ENCODE peak calls at places on chromosomes 6 and 20, in eight cellular contexts. J, W, O, S, Y, V, T and C are unnamed samples.

GRCh38 chr20:34948030-34948429 is 7.6 kb downstream of the GSS start:
- DNase-seq in V (no peak), O (no peak), S (no peak), Y (peak), J (no peak), T (peak), W (no peak), C (peak)

GRCh38 chr6:21508753-21509152 is 84.8 kb upstream of the SOX4 start:
- DNase-seq in W (no peak), V (no peak), J (no peak), T (no peak), O (no peak), Y (no peak), S (no peak), C (no peak)

GRCh38 chr6:41286544-41287346 is at the start of gene TREM1:
- DNase-seq in O (no peak), J (no peak), W (peak), V (peak), Y (peak), T (peak), S (peak), C (no peak)

GRCh38 chr6:102571236-102571908 is 1177.9 kb downstream of the GRIK2 start:
- DNase-seq in O (no peak), S (no peak), Y (no peak), V (no peak), T (no peak), J (no peak), W (no peak), C (no peak)

GRCh38 chr6:170173416-170173990 is 117.4 kb downstream of the DLL1 start:
- DNase-seq in V (peak), Y (no peak), T (no peak), S (peak), W (peak), J (peak), O (peak), C (no peak)

GRCh38 chr6:14664112-14664592 is 546.6 kb downstream of the CD83 start:
- DNase-seq in J (no peak), W (peak), Y (no peak), T (no peak), O (no peak), S (no peak), V (no peak), C (no peak)

GRCh38 chr20:5822569-5822968 is 72.4 kb downstream of the SHLD1 start:
- DNase-seq in S (no peak), Y (no peak), O (no peak), V (no peak), J (no peak), T (no peak), W (no peak), C (no peak)

GRCh38 chr6:39228111-39228971 is 934 bp downstream of the KCNK5 start:
- DNase-seq in V (no peak), O (no peak), Y (no peak), T (no peak), W (peak), J (no peak), S (no peak), C (no peak)

GRCh38 chr6:37209461-37210205 is 39.7 kb downstream of the PIM1 start:
- DNase-seq in V (no peak), Y (no peak), T (no peak), O (peak), W (no peak), S (no peak), J (no peak), C (no peak)
- H3K4me3 ChIP-seq in V (no peak), Y (no peak), T (no peak), O (no peak), W (no peak), S (no peak), J (no peak), C (no peak)

GRCh38 chr6:106513813-106514212 is 115.5 kb downstream of the RTN4IP1 start:
- DNase-seq in Y (peak), W (no peak), V (no peak), S (no peak), O (peak), T (no peak), J (no peak), C (no peak)
- H3K4me3 ChIP-seq in Y (peak), W (peak), V (no peak), S (no peak), O (peak), T (peak), J (peak), C (peak)

DNA sequence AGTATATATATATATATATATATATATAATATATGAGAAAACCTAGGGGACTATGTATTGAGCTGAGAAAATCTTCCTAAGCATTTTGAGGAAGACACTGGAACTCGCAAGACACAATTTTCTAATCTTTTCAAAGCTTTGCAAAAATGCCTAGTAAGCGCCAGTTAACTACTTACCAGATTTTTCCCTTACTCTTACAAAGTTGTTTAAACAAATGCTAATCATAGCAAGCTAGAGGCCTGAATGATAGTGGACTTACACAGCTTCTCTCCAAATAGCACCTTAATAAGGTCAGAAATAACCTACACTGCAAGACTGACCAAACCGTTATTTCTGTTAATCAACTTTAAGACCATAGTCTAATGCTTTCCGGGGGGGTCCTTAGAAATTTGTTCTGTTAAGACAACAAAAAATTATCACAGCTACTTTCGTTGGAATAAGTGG is 56.1 kb upstream of the HFE start:
- DNase-seq in J (no peak), V (no peak), O (no peak), Y (no peak), S (no peak), W (no peak), T (no peak), C (no peak)
- H3K4me3 ChIP-seq in J (peak), V (peak), O (peak), Y (peak), S (no peak), W (no peak), T (peak), C (peak)

GRCh38 chr6:26065952-26066380 is 21.3 kb upstream of the HFE start:
- DNase-seq in V (no peak), W (no peak), Y (peak), J (no peak), S (peak), O (peak), T (no peak), C (no peak)
- H3K4me3 ChIP-seq in V (no peak), W (no peak), Y (no peak), J (no peak), S (no peak), O (no peak), T (no peak), C (no peak)

GRCh38 chr6:26319405-26320128 is 45.4 kb upstream of the BTN3A2 start:
- DNase-seq in T (no peak), V (peak), W (no peak), J (no peak), Y (no peak), S (no peak), O (no peak), C (no peak)
- H3K4me3 ChIP-seq in T (no peak), V (peak), W (no peak), J (no peak), Y (no peak), S (no peak), O (no peak), C (no peak)

GRCh38 chr6:163532526-163533078 is 118.1 kb downstream of the QKI start:
- DNase-seq in S (no peak), J (no peak), V (no peak), T (no peak), O (no peak), Y (no peak), W (no peak), C (no peak)

GRCh38 chr6:163531122-163531521 is 116.6 kb downstream of the QKI start:
- DNase-seq in O (no peak), W (no peak), T (no peak), J (no peak), Y (no peak), S (no peak), V (no peak), C (no peak)

GRCh38 chr6:163533443-163533842 is 118.9 kb downstream of the QKI start:
- DNase-seq in W (no peak), V (no peak), J (no peak), Y (peak), T (peak), S (no peak), O (no peak), C (peak)

GRCh38 chr6:163529605-163530004 is 115.1 kb downstream of the QKI start:
- DNase-seq in V (no peak), Y (peak), O (no peak), J (no peak), T (peak), S (no peak), W (no peak), C (peak)

DNA sequence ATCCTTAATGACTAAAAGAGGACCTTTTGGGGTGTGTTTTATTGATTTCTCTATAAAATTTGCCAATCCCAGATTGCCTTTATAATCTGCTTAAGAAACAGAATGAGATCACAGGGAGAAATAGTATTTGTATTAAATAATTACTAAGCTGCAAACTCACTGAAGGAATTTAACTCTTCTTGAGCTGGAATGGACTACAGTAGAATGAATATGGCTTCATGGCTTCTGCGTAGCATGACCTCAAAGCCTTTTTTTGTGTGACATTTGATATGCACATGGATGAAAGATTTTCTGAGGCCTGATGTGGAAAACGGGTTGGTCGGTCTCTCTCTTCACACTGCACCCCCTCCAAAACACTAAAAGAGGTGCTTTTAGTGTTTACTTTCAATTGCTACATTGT is 115.9 kb downstream of the QKI start:
- DNase-seq in Y (no peak), V (no peak), W (no peak), S (no peak), J (no peak), T (no peak), O (no peak), C (no peak)
- H3K4me3 ChIP-seq in Y (no peak), V (no peak), W (no peak), S (no peak), J (no peak), T (no peak), O (no peak), C (no peak)

DNA sequence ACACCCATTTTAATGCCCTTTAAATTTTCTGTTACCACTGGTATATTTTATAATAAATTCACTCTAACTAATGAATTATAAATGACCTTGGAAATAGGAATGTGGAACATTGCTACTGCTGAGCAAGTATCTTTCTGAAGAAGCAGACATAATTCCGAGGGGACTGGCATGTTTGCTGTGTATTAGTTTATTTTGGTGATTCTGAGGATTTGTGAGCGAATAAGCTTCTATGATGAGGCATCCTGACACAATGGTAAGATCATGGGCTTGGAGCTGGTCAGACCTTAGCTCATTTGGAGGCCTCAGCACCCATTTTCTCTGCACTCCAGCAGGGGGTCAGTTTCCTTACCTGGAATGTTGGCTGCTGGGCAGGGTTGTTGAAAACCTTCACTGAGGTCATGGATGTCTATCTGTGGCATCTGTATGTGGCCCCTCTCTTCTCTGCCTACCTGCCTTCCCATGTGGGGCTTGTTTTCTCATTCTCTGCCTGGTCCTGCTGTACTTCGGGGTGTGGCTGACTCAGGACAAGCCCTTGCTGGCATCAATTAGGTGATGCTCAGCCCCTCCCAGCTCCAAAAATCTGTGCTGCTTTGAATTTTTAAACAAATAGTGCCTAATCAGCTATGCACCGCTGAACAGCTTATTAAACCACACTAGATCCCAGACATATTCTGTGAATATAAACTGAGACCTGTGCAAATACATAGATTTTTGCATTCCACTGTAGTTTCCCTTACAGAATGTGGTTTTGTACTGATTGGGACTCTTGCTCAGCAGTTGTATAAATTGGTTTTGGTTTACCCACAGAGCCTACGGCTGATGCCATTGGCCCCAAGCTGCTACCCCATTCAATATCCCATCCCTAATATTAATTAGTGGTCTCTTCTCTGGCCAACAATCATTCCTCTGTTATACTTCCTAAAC is 10.7 kb downstream of the ARID1B start:
- DNase-seq in J (no peak), V (no peak), W (no peak), S (no peak), Y (no peak), T (no peak), O (no peak), C (no peak)
- H3K4me3 ChIP-seq in J (no peak), V (no peak), W (no peak), S (no peak), Y (no peak), T (no peak), O (no peak), C (no peak)

GRCh38 chr6:166244353-166245045 is 63.7 kb downstream of the PRR18 start:
- DNase-seq in S (no peak), T (no peak), O (no peak), J (no peak), W (no peak), Y (no peak), V (no peak), C (no peak)
- H3K4me3 ChIP-seq in S (no peak), T (no peak), O (peak), J (no peak), W (peak), Y (no peak), V (no peak), C (no peak)

GRCh38 chr6:86728976-86729375 is 208.4 kb upstream of the HTR1E start:
- DNase-seq in W (no peak), O (no peak), Y (no peak), J (no peak), S (no peak), T (no peak), V (no peak), C (no peak)

GRCh38 chr6:86724695-86725094 is 212.6 kb upstream of the HTR1E start:
- DNase-seq in S (no peak), V (no peak), O (no peak), Y (no peak), T (no peak), W (no peak), J (no peak), C (no peak)

GRCh38 chr6:86723729-86724128 is 213.6 kb upstream of the HTR1E start:
- DNase-seq in J (no peak), W (no peak), Y (no peak), O (no peak), T (no peak), S (no peak), V (no peak), C (no peak)

GRCh38 chr6:86723131-86723530 is 214.2 kb upstream of the HTR1E start:
- DNase-seq in S (no peak), O (no peak), W (no peak), T (no peak), J (no peak), Y (no peak), V (no peak), C (no peak)
- H3K4me3 ChIP-seq in S (no peak), O (no peak), W (no peak), T (no peak), J (no peak), Y (no peak), V (no peak), C (no peak)